ENCODE peak calls at places on chromosomes 6 and 20, in four cellular contexts. One of them, this sample, is unnamed. For H3K4me1, the result is how much of the 10 kb centered on the place peaks cover.

GRCh38 chr20:53643031-53643832 is 49.6 kb upstream of the ZNF217 start:
- DNase-seq in H9: no peak
- DNase-seq in A673: no peak
- DNase-seq in left ventricle myocardium inferior: no peak
- DNase-seq in this sample: peak

GRCh38 chr6:156980515-156980914 is 203.3 kb downstream of the ARID1B start:
- DNase-seq in H9: peak
- DNase-seq in A673: no peak
- DNase-seq in left ventricle myocardium inferior: no peak
- DNase-seq in this sample: no peak

GRCh38 chr6:24933868-24934401 is 1.8 kb downstream of the RIPOR2 start:
- DNase-seq in left ventricle myocardium inferior: no peak
- DNase-seq in A673: peak
- DNase-seq in H9: peak
- DNase-seq in this sample: no peak

GRCh38 chr6:162416845-162417537 is 310.6 kb downstream of the PRKN start:
- DNase-seq in left ventricle myocardium inferior: no peak
- DNase-seq in H9: no peak
- DNase-seq in A673: no peak
- DNase-seq in this sample: no peak

GRCh38 chr6:107624050-107624449 is 134.1 kb downstream of the SOBP start:
- DNase-seq in H9: no peak
- DNase-seq in left ventricle myocardium inferior: no peak
- DNase-seq in A673: no peak
- DNase-seq in this sample: no peak

GRCh38 chr6:52399511-52400315 is 20.4 kb upstream of the EFHC1 start:
- DNase-seq in H9: peak
- DNase-seq in A673: peak
- DNase-seq in left ventricle myocardium inferior: no peak
- DNase-seq in this sample: no peak

GRCh38 chr6:20681243-20681684 is 147.0 kb downstream of the CDKAL1 start:
- DNase-seq in H9: no peak
- DNase-seq in A673: no peak
- DNase-seq in left ventricle myocardium inferior: no peak
- DNase-seq in this sample: no peak

GRCh38 chr6:166862287-166862977 is 93.9 kb downstream of the RNASET2 start:
- DNase-seq in left ventricle myocardium inferior: no peak
- DNase-seq in A673: peak
- DNase-seq in H9: peak
- DNase-seq in this sample: no peak

GRCh38 chr6:52020961-52021570 is 66.3 kb downstream of the PKHD1 start:
- DNase-seq in A673: peak
- DNase-seq in H9: no peak
- DNase-seq in left ventricle myocardium inferior: no peak
- DNase-seq in this sample: no peak

GRCh38 chr6:145668844-145669243 is 66.5 kb downstream of the EPM2A start:
- DNase-seq in H9: no peak
- DNase-seq in A673: no peak
- DNase-seq in left ventricle myocardium inferior: no peak
- DNase-seq in this sample: no peak

GRCh38 chr6:126531273-126531672 is 191.4 kb downstream of the CENPW start:
- DNase-seq in H9: no peak
- DNase-seq in A673: no peak
- DNase-seq in left ventricle myocardium inferior: no peak
- DNase-seq in this sample: no peak

GRCh38 chr6:31970604-31971271 is 1.2 kb downstream of the DXO start:
- DNase-seq in H9: no peak
- DNase-seq in A673: peak
- DNase-seq in left ventricle myocardium inferior: no peak
- DNase-seq in this sample: peak

GRCh38 chr20:22586645-22587310 is 2.4 kb upstream of the FOXA2 start:
- DNase-seq in H9: peak
- DNase-seq in A673: peak
- DNase-seq in left ventricle myocardium inferior: no peak
- DNase-seq in this sample: peak

GRCh38 chr6:33926451-33926850 is 122.6 kb upstream of the MLN start:
- DNase-seq in left ventricle myocardium inferior: no peak
- DNase-seq in A673: peak
- DNase-seq in H9: peak
- DNase-seq in this sample: no peak

GRCh38 chr20:3239867-3240775 is 1.1 kb upstream of the SLC4A11 start:
- DNase-seq in left ventricle myocardium inferior: no peak
- DNase-seq in A673: no peak
- DNase-seq in H9: no peak
- DNase-seq in this sample: no peak

GRCh38 chr6:41723178-41723935 is 12.1 kb downstream of the TFEB start:
- DNase-seq in H9: peak
- DNase-seq in left ventricle myocardium inferior: peak
- DNase-seq in A673: peak
- DNase-seq in this sample: peak
- H3K27ac ChIP-seq in H9: no peak
- H3K27ac ChIP-seq in left ventricle myocardium inferior: peak
- H3K27ac ChIP-seq in A673: peak
- H3K27ac ChIP-seq in this sample: peak

DNA sequence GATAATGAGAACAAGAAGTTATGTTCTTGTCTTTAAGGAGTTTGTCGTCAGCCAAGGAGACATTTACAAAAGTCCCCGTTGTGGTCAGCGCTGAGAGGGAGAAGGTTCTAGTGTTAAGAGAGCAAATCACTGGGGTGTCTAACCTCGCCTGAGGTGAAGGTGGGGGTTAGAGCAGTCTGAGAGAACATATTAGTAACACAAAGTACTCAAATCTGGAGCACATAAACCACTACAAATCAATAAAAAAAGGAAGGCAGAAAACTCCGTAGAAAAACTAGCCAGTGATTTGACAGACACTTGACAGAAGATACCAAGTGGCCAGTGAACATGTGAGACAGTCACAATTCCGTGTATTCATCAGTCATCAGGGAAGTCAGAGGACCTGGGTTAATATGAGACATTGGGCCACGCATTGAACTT is 45.4 kb downstream of the CDS2 start:
- DNase-seq in H9: no peak
- DNase-seq in left ventricle myocardium inferior: no peak
- DNase-seq in A673: no peak
- DNase-seq in this sample: no peak
- H3K4me1 ChIP-seq in H9: under half
- H3K4me1 ChIP-seq in left ventricle myocardium inferior: half or more
- H3K4me1 ChIP-seq in A673: under half
- H3K4me1 ChIP-seq in this sample: half or more

GRCh38 chr6:17878734-17879133 is 108.7 kb downstream of the KIF13A start:
- DNase-seq in A673: no peak
- DNase-seq in left ventricle myocardium inferior: no peak
- DNase-seq in H9: no peak
- DNase-seq in this sample: no peak

GRCh38 chr6:17877890-17878440 is 109.5 kb downstream of the KIF13A start:
- DNase-seq in A673: no peak
- DNase-seq in H9: no peak
- DNase-seq in left ventricle myocardium inferior: no peak
- DNase-seq in this sample: no peak

GRCh38 chr6:17881085-17881883 is 106.2 kb downstream of the KIF13A start:
- DNase-seq in A673: no peak
- DNase-seq in H9: no peak
- DNase-seq in left ventricle myocardium inferior: peak
- DNase-seq in this sample: peak

GRCh38 chr6:17877196-17877889 is 110.1 kb downstream of the KIF13A start:
- DNase-seq in H9: no peak
- DNase-seq in A673: peak
- DNase-seq in left ventricle myocardium inferior: no peak
- DNase-seq in this sample: no peak

DNA sequence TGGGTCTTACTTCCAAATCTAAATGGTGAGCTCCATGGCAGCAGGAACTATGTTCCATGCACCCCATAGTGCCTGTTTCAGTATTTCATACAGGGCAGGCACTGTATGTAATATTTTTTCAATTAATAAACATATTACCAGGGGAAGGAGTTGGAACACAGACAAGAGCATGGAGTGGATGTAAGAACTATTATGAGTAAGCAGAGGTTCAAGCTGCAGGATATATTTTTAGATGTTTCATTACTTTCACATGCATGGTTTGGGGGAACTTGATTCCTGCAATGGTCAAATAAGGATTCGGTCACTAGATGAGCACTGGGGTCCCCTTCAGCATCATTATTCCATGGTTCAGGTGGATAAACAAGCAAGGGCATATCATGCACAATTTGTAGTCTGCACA is 108.2 kb downstream of the KIF13A start:
- DNase-seq in left ventricle myocardium inferior: no peak
- DNase-seq in H9: no peak
- DNase-seq in A673: no peak
- DNase-seq in this sample: no peak
- TF ChIP-seq CTCF in left ventricle myocardium inferior: no peak
- TF ChIP-seq CTCF in H9: no peak
- TF ChIP-seq CTCF in A673: no peak
- TF ChIP-seq CTCF in this sample: no peak

GRCh38 chr6:109705258-109705657 is 14.2 kb downstream of the FIG4 start:
- DNase-seq in left ventricle myocardium inferior: peak
- DNase-seq in A673: peak
- DNase-seq in H9: peak
- DNase-seq in this sample: peak

GRCh38 chr6:109696355-109696754 is 5.3 kb downstream of the FIG4 start:
- DNase-seq in H9: no peak
- DNase-seq in left ventricle myocardium inferior: no peak
- DNase-seq in A673: no peak
- DNase-seq in this sample: no peak

GRCh38 chr6:109701774-109702173 is 10.7 kb downstream of the FIG4 start:
- DNase-seq in H9: no peak
- DNase-seq in A673: no peak
- DNase-seq in left ventricle myocardium inferior: no peak
- DNase-seq in this sample: no peak

GRCh38 chr6:109702797-109703196 is 11.7 kb downstream of the FIG4 start:
- DNase-seq in A673: no peak
- DNase-seq in H9: no peak
- DNase-seq in left ventricle myocardium inferior: no peak
- DNase-seq in this sample: no peak

DNA sequence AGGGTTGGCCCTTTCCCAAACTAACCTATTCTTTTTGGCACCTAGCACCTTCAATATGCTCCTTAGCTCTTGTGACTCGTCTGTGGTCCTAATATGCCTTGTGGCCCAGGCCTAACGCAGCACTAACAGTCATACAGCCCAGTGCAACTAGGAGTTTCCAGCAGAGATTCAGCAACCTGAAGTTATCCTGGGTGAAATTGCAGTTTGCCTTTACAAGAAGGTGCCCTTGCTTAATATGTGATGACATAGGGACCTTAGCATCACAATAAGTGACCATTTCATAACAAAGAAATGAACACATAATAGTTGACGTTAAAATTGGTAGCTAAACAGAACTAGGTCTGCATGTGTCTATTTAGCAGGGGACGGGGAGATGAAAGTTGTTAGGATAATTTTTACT is 10.1 kb downstream of the FIG4 start:
- DNase-seq in A673: no peak
- DNase-seq in left ventricle myocardium inferior: no peak
- DNase-seq in H9: no peak
- DNase-seq in this sample: no peak
- H3K27ac ChIP-seq in A673: no peak
- H3K27ac ChIP-seq in left ventricle myocardium inferior: no peak
- H3K27ac ChIP-seq in H9: no peak
- H3K27ac ChIP-seq in this sample: no peak

DNA sequence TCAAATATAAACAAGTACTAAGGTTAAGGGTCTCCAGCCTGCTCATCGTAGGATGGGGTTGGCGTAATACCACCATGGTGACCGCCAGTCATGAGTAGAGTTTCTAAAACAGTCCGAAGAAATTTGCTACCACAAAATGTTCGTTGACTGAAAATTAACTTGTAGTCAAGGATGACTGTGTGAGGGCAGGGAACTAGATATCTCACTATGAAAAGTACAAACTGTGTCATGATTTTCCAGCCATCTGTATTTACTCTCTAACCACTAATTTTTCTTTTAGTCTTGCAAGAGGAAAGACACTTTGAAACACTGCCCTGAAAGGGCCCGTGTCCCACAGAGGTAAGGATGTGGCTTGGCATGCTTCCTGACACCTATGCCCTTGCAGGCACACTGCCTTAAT is 99.7 kb downstream of the IRF4 start:
- DNase-seq in A673: no peak
- DNase-seq in left ventricle myocardium inferior: no peak
- DNase-seq in H9: no peak
- DNase-seq in this sample: no peak
- H3K4me1 ChIP-seq in A673: under half
- H3K4me1 ChIP-seq in left ventricle myocardium inferior: under half
- H3K4me1 ChIP-seq in H9: under half
- H3K4me1 ChIP-seq in this sample: under half

GRCh38 chr6:10745116-10745515 is 2.5 kb upstream of the TMEM14B start:
- DNase-seq in left ventricle myocardium inferior: no peak
- DNase-seq in H9: no peak
- DNase-seq in A673: no peak
- DNase-seq in this sample: no peak

GRCh38 chr6:10743514-10743913 is 4.1 kb upstream of the TMEM14B start:
- DNase-seq in left ventricle myocardium inferior: no peak
- DNase-seq in H9: no peak
- DNase-seq in A673: no peak
- DNase-seq in this sample: no peak

GRCh38 chr6:10740061-10740460 is 7.5 kb upstream of the TMEM14B start:
- DNase-seq in H9: no peak
- DNase-seq in left ventricle myocardium inferior: no peak
- DNase-seq in A673: no peak
- DNase-seq in this sample: no peak

GRCh38 chr6:10746915-10747250 is 722 bp upstream of the TMEM14B start:
- DNase-seq in A673: no peak
- DNase-seq in left ventricle myocardium inferior: no peak
- DNase-seq in H9: no peak
- DNase-seq in this sample: no peak

DNA sequence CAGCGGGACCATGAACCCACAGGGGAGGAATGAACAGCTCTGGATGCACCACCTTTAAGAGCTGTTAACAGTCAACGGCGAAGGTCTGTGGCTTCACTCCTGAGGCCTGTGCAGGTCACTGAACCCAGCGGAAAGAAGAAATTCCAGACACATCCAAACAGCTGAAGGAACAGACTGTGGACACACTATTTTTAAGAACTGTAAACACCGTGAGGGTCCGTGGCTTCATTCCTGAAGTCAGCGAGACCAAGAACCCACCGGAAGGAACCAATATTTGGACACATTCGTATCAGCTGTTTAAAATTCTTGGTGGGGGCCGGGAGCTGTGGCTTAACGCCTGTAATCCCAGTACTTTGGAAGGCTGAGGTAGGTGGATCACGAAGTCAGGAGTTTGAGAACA is 5.4 kb upstream of the TMEM14B start:
- DNase-seq in H9: no peak
- DNase-seq in A673: no peak
- DNase-seq in left ventricle myocardium inferior: no peak
- DNase-seq in this sample: no peak
- TF ChIP-seq CTCF in H9: no peak
- TF ChIP-seq CTCF in A673: no peak
- TF ChIP-seq CTCF in left ventricle myocardium inferior: no peak
- TF ChIP-seq CTCF in this sample: no peak

GRCh38 chr20:10648651-10649050 is 25.1 kb downstream of the JAG1 start:
- DNase-seq in A673: no peak
- DNase-seq in left ventricle myocardium inferior: no peak
- DNase-seq in H9: no peak
- DNase-seq in this sample: no peak
- H3K27ac ChIP-seq in A673: peak
- H3K27ac ChIP-seq in left ventricle myocardium inferior: peak
- H3K27ac ChIP-seq in H9: no peak
- H3K27ac ChIP-seq in this sample: no peak